ENCODE peak calls at places on chromosomes 11 and 22, in four cellular contexts. One of them, this sample, is unnamed.

GRCh38 chr22:47356433-47357011 is 594.1 kb downstream of the TBC1D22A start:
- DNase-seq in cardiac muscle cell: no peak
- DNase-seq in left lung: no peak
- DNase-seq in keratinocyte: no peak
- DNase-seq in this sample: no peak

GRCh38 chr11:124086447-124086846 is 28.8 kb upstream of the VWA5A start:
- DNase-seq in cardiac muscle cell: no peak
- DNase-seq in left lung: no peak
- DNase-seq in keratinocyte: no peak
- DNase-seq in this sample: no peak

GRCh38 chr22:30044369-30044768 is 35.9 kb upstream of the HORMAD2 start:
- DNase-seq in cardiac muscle cell: peak; percentile 78
- DNase-seq in left lung: peak; percentile 72
- DNase-seq in keratinocyte: no peak
- DNase-seq in this sample: peak; percentile 93

GRCh38 chr11:46918087-46918751 is at the start of gene LRP4:
- DNase-seq in cardiac muscle cell: peak; percentile 36
- DNase-seq in left lung: no peak
- DNase-seq in keratinocyte: no peak
- DNase-seq in this sample: no peak

GRCh38 chr22:18070041-18070440 is 7.7 kb upstream of the PEX26 start:
- DNase-seq in cardiac muscle cell: no peak
- DNase-seq in left lung: no peak
- DNase-seq in keratinocyte: no peak
- DNase-seq in this sample: no peak

GRCh38 chr11:83661491-83662350 is 375.6 kb upstream of the CCDC90B start:
- DNase-seq in cardiac muscle cell: no peak
- DNase-seq in left lung: no peak
- DNase-seq in keratinocyte: no peak
- DNase-seq in this sample: no peak

GRCh38 chr11:81497202-81497804 is 1236.4 kb downstream of the FAM181B start:
- DNase-seq in cardiac muscle cell: peak; percentile 27
- DNase-seq in left lung: no peak
- DNase-seq in keratinocyte: no peak
- DNase-seq in this sample: no peak

GRCh38 chr11:105878510-105878909 is 143.5 kb downstream of the MSANTD4 start:
- DNase-seq in cardiac muscle cell: no peak
- DNase-seq in left lung: no peak
- DNase-seq in keratinocyte: no peak
- DNase-seq in this sample: no peak

GRCh38 chr11:69138265-69138664 is 17.5 kb upstream of the SMIM38 start:
- DNase-seq in cardiac muscle cell: peak; percentile 72
- DNase-seq in left lung: peak; percentile 28
- DNase-seq in keratinocyte: no peak
- DNase-seq in this sample: no peak

GRCh38 chr11:9267680-9268079 is 2.5 kb upstream of the DENND5A start:
- DNase-seq in cardiac muscle cell: no peak
- DNase-seq in left lung: no peak
- DNase-seq in keratinocyte: no peak
- DNase-seq in this sample: no peak

GRCh38 chr11:86671386-86672006 is 920 bp downstream of the ME3 start:
- DNase-seq in cardiac muscle cell: peak; percentile 58
- DNase-seq in left lung: peak; percentile 78
- DNase-seq in keratinocyte: no peak
- DNase-seq in this sample: no peak

GRCh38 chr11:2575611-2576051 is 124.2 kb downstream of the KCNQ1OT1 start:
- DNase-seq in cardiac muscle cell: no peak
- DNase-seq in left lung: peak; percentile 21
- DNase-seq in keratinocyte: no peak
- DNase-seq in this sample: no peak

GRCh38 chr11:17931595-17931994 is 81.3 kb downstream of the SERGEF start:
- DNase-seq in cardiac muscle cell: no peak
- DNase-seq in left lung: no peak
- DNase-seq in keratinocyte: no peak
- DNase-seq in this sample: no peak

GRCh38 chr22:44391481-44392445 is 79.0 kb upstream of the SHISAL1 start:
- DNase-seq in cardiac muscle cell: no peak
- DNase-seq in left lung: peak; percentile 10
- DNase-seq in keratinocyte: no peak
- DNase-seq in this sample: no peak

GRCh38 chr22:41968601-41969000 is 642 bp upstream of the SEPTIN3 start:
- DNase-seq in cardiac muscle cell: peak; percentile 42
- DNase-seq in left lung: no peak
- DNase-seq in keratinocyte: no peak
- DNase-seq in this sample: no peak

GRCh38 chr11:15970506-15971214 is 385.7 kb downstream of the SOX6 start:
- DNase-seq in cardiac muscle cell: no peak
- DNase-seq in left lung: no peak
- DNase-seq in keratinocyte: no peak
- DNase-seq in this sample: no peak

GRCh38 chr22:32490279-32490678 is 15.7 kb downstream of the FBXO7 start:
- DNase-seq in cardiac muscle cell: no peak
- DNase-seq in left lung: no peak
- DNase-seq in keratinocyte: no peak
- DNase-seq in this sample: no peak
- H3K36me3 ChIP-seq in cardiac muscle cell: peaks cover 47% of the 10 kb centered on the region
- H3K36me3 ChIP-seq in left lung: peaks cover 100% of the 10 kb centered on the region
- H3K36me3 ChIP-seq in keratinocyte: peaks cover 31% of the 10 kb centered on the region
- H3K36me3 ChIP-seq in this sample: peaks cover 2% of the 10 kb centered on the region

DNA sequence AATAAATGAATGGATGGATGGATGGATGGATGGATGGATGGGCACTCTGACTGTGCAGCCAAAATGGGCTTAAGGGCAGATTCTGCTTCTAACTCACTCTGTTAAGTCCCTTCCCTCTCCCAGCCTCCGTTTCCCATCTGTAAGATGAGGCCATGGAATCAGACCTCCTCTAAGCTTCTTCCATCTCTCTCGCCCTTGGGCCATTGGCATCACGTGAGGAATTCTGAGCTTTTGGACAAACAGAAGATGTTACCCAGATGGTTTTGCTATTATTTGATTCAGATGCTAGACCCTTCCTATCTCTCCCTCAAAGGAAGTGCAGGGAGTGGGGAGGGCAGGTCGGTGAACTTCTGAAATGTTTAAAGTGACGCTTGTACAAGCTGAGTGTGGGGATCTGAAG is 4.0 kb upstream of the CYTH4 start:
- DNase-seq in cardiac muscle cell: no peak
- DNase-seq in left lung: no peak
- DNase-seq in keratinocyte: no peak
- DNase-seq in this sample: no peak
- H3K27me3 ChIP-seq in cardiac muscle cell: no peaks in the 10 kb centered on the region
- H3K27me3 ChIP-seq in left lung: peaks cover 24% of the 10 kb centered on the region
- H3K27me3 ChIP-seq in keratinocyte: peaks cover under 1% of the 10 kb centered on the region
- H3K27me3 ChIP-seq in this sample: no peaks in the 10 kb centered on the region

GRCh38 chr11:59173080-59173963 is 1.4 kb downstream of the DTX4 start:
- DNase-seq in cardiac muscle cell: peak; percentile 51
- DNase-seq in left lung: no peak
- DNase-seq in keratinocyte: no peak
- DNase-seq in this sample: no peak
- H3K4me3 ChIP-seq in cardiac muscle cell: peak overlapping the region; percentile 56
- H3K4me3 ChIP-seq in left lung: peak overlapping the region; percentile 59
- H3K4me3 ChIP-seq in keratinocyte: peak overlapping the region; percentile 81
- H3K4me3 ChIP-seq in this sample: peak overlapping the region; percentile 48

GRCh38 chr11:71438650-71439049 is 9.5 kb downstream of the DHCR7 start:
- DNase-seq in cardiac muscle cell: no peak
- DNase-seq in left lung: no peak
- DNase-seq in keratinocyte: no peak
- DNase-seq in this sample: no peak

GRCh38 chr11:71437879-71438278 is 10.3 kb downstream of the DHCR7 start:
- DNase-seq in cardiac muscle cell: no peak
- DNase-seq in left lung: no peak
- DNase-seq in keratinocyte: no peak
- DNase-seq in this sample: no peak

GRCh38 chr11:71435278-71435951 is 12.8 kb downstream of the DHCR7 start:
- DNase-seq in cardiac muscle cell: no peak
- DNase-seq in left lung: no peak
- DNase-seq in keratinocyte: no peak
- DNase-seq in this sample: no peak

GRCh38 chr11:71437399-71437798 is 10.8 kb downstream of the DHCR7 start:
- DNase-seq in cardiac muscle cell: no peak
- DNase-seq in left lung: no peak
- DNase-seq in keratinocyte: no peak
- DNase-seq in this sample: no peak

GRCh38 chr11:71436861-71437260 is 11.3 kb downstream of the DHCR7 start:
- DNase-seq in cardiac muscle cell: no peak
- DNase-seq in left lung: no peak
- DNase-seq in keratinocyte: no peak
- DNase-seq in this sample: no peak
- H3K36me3 ChIP-seq in cardiac muscle cell: peaks cover 43% of the 10 kb centered on the region
- H3K36me3 ChIP-seq in left lung: peaks cover 80% of the 10 kb centered on the region
- H3K36me3 ChIP-seq in keratinocyte: peaks cover 49% of the 10 kb centered on the region
- H3K36me3 ChIP-seq in this sample: peaks cover 4% of the 10 kb centered on the region

GRCh38 chr11:64296830-64297721 is 3.1 kb upstream of the CATSPERZ start:
- DNase-seq in cardiac muscle cell: no peak
- DNase-seq in left lung: no peak
- DNase-seq in keratinocyte: no peak
- DNase-seq in this sample: no peak
- H3K27me3 ChIP-seq in cardiac muscle cell: peaks cover 100% of the 10 kb centered on the region
- H3K27me3 ChIP-seq in left lung: peaks cover 90% of the 10 kb centered on the region
- H3K27me3 ChIP-seq in keratinocyte: peaks cover 60% of the 10 kb centered on the region
- H3K27me3 ChIP-seq in this sample: peaks cover 83% of the 10 kb centered on the region

GRCh38 chr11:126440276-126440675 is 84.8 kb downstream of the ST3GAL4 start:
- DNase-seq in cardiac muscle cell: no peak
- DNase-seq in left lung: no peak
- DNase-seq in keratinocyte: no peak
- DNase-seq in this sample: no peak
- H3K4me3 ChIP-seq in cardiac muscle cell: no peak overlapping the region
- H3K4me3 ChIP-seq in left lung: no peak overlapping the region
- H3K4me3 ChIP-seq in keratinocyte: no peak overlapping the region
- H3K4me3 ChIP-seq in this sample: no peak overlapping the region

This sample was measured in kidney epithelial cell.